ENCODE peak calls at places on chromosomes 6 and 20, in ten cellular contexts. A is tibial artery, X is NCI-H1436, D is mesendoderm, G is memory B cell, K is omental fat pad, P is H1, I is activated B cell treated with CpG ODN at 0.5 μM for 24 hours, S is Peyer's patch, Q is HT-29. J is an unnamed sample.
A peak's percentile ranks its signal among the peaks of the same experiment; 100 is the strongest.

GRCh38 chr6:1554881-1555569 is 54.7 kb upstream of the FOXC1 start:
- DNase-seq in A (peak; percentile 70), X (no peak), D (no peak), G (peak; percentile 14), K (peak; percentile 33), P (no peak), I (peak; percentile 46), S (peak; percentile 80), Q (no peak), J (no peak)

GRCh38 chr6:154403803-154404202 is 47.2 kb upstream of the IPCEF1 start:
- DNase-seq in A (no peak), X (peak; percentile 55), D (no peak), G (no peak), K (no peak), P (no peak), I (no peak), S (no peak), Q (peak; percentile 11), J (no peak)

GRCh38 chr20:36836591-36837329 is 39.2 kb upstream of the TLDC2 start:
- DNase-seq in A (no peak), X (peak; percentile 37), D (peak; percentile 94), G (no peak), K (no peak), P (peak; percentile 65), I (no peak), S (peak; percentile 77), Q (peak; percentile 85), J (peak; percentile 58)

GRCh38 chr6:106163446-106163965 is 77.4 kb downstream of the PRDM1 start:
- DNase-seq in A (peak; percentile 23), X (no peak), D (peak; percentile 57), G (peak; percentile 37), K (no peak), P (no peak), I (peak; percentile 37), S (no peak), Q (no peak), J (no peak)

GRCh38 chr20:3823881-3824280 is 3.5 kb downstream of the AP5S1 start:
- DNase-seq in A (no peak), X (no peak), D (no peak), G (no peak), K (no peak), P (no peak), I (no peak), S (no peak), Q (no peak), J (no peak)

GRCh38 chr6:34386316-34387137 is 5.9 kb downstream of the NUDT3 start:
- DNase-seq in A (no peak), X (no peak), D (no peak), G (no peak), K (no peak), P (no peak), I (no peak), S (no peak), Q (no peak), J (no peak)

GRCh38 chr6:148723484-148723883 is 23.3 kb upstream of the UST start:
- DNase-seq in A (no peak), X (no peak), D (no peak), G (no peak), K (no peak), P (no peak), I (no peak), S (no peak), Q (no peak), J (no peak)

GRCh38 chr20:63969851-63970713 is at the start of gene ZNF512B:
- DNase-seq in A (no peak), X (peak; percentile 48), D (peak; percentile 72), G (no peak), K (no peak), P (no peak), I (peak; percentile 41), S (peak; percentile 62), Q (no peak), J (peak; percentile 64)

GRCh38 chr6:32255212-32256153 is 31.6 kb upstream of the NOTCH4 start:
- DNase-seq in A (peak; percentile 52), X (no peak), D (peak; percentile 97), G (peak; percentile 60), K (peak; percentile 43), P (peak; percentile 62), I (peak; percentile 54), S (peak; percentile 55), Q (peak; percentile 81), J (no peak)

GRCh38 chr6:17633465-17634188 is 33.5 kb downstream of the FAM8A1 start:
- DNase-seq in A (no peak), X (no peak), D (no peak), G (no peak), K (no peak), P (no peak), I (no peak), S (no peak), Q (no peak), J (peak; percentile 33)

GRCh38 chr6:32148289-32148688 is 3.5 kb downstream of the PRRT1 start:
- DNase-seq in A (no peak), X (no peak), D (no peak), G (no peak), K (no peak), P (no peak), I (no peak), S (peak; percentile 52), Q (no peak), J (no peak)

GRCh38 chr6:121305957-121306607 is 28.2 kb downstream of the TBC1D32 start:
- DNase-seq in A (no peak), X (peak; percentile 10), D (peak; percentile 59), G (peak; percentile 4), K (no peak), P (no peak), I (no peak), S (no peak), Q (peak; percentile 61), J (peak; percentile 45)

GRCh38 chr6:139473239-139473701 is 98.8 kb upstream of the CITED2 start:
- DNase-seq in A (peak; percentile 27), X (no peak), D (peak; percentile 73), G (no peak), K (peak; percentile 38), P (no peak), I (no peak), S (no peak), Q (no peak), J (no peak)

GRCh38 chr6:43738267-43738676 is 31.7 kb upstream of the VEGFA start:
- DNase-seq in A (no peak), X (no peak), D (no peak), G (no peak), K (no peak), P (no peak), I (no peak), S (no peak), Q (no peak), J (no peak)

GRCh38 chr6:16168121-16168520 is 39.2 kb downstream of the MYLIP start:
- DNase-seq in A (no peak), X (no peak), D (no peak), G (no peak), K (no peak), P (no peak), I (no peak), S (no peak), Q (no peak), J (no peak)

GRCh38 chr20:53150532-53150931 is 178.4 kb downstream of the TSHZ2 start:
- DNase-seq in A (no peak), X (no peak), D (no peak), G (no peak), K (no peak), P (no peak), I (no peak), S (no peak), Q (no peak), J (no peak)